ENCODE peak calls at places on chromosome 16, in eight cellular contexts. One of them, this sample, is unnamed.

GRCh38 chr16:67431077-67431804 is at the start of gene HSD11B2:
- DNase-seq in mesendoderm: peak
- DNase-seq in AG04450: no peak
- DNase-seq in IMR-90: peak
- DNase-seq in iPS DF 6.9: no peak
- DNase-seq in ascending aorta: no peak
- DNase-seq in K562: peak
- DNase-seq in cardiac muscle cell: peak
- DNase-seq in this sample: no peak

GRCh38 chr16:77297996-77298637 is 98.9 kb downstream of the SYCE1L start:
- DNase-seq in IMR-90: no peak
- DNase-seq in iPS DF 6.9: no peak
- DNase-seq in K562: no peak
- DNase-seq in ascending aorta: no peak
- DNase-seq in cardiac muscle cell: peak
- DNase-seq in AG04450: no peak
- DNase-seq in mesendoderm: no peak
- DNase-seq in this sample: no peak

GRCh38 chr16:15648135-15648730 is 1.8 kb upstream of the NDE1 start:
- DNase-seq in ascending aorta: no peak
- DNase-seq in mesendoderm: no peak
- DNase-seq in AG04450: no peak
- DNase-seq in IMR-90: no peak
- DNase-seq in cardiac muscle cell: no peak
- DNase-seq in K562: no peak
- DNase-seq in iPS DF 6.9: no peak
- DNase-seq in this sample: no peak

GRCh38 chr16:66240565-66240964 is 125.9 kb upstream of the CDH5 start:
- DNase-seq in K562: no peak
- DNase-seq in iPS DF 6.9: no peak
- DNase-seq in cardiac muscle cell: no peak
- DNase-seq in ascending aorta: no peak
- DNase-seq in mesendoderm: no peak
- DNase-seq in IMR-90: no peak
- DNase-seq in AG04450: no peak
- DNase-seq in this sample: no peak

GRCh38 chr16:27326738-27327585 is 13.2 kb downstream of the IL4R start:
- DNase-seq in mesendoderm: peak
- DNase-seq in AG04450: peak
- DNase-seq in IMR-90: peak
- DNase-seq in iPS DF 6.9: peak
- DNase-seq in cardiac muscle cell: peak
- DNase-seq in K562: no peak
- DNase-seq in ascending aorta: peak
- DNase-seq in this sample: peak

GRCh38 chr16:10983175-10983558 is 38.8 kb downstream of the CLEC16A start:
- DNase-seq in iPS DF 6.9: no peak
- DNase-seq in mesendoderm: no peak
- DNase-seq in AG04450: no peak
- DNase-seq in ascending aorta: no peak
- DNase-seq in IMR-90: no peak
- DNase-seq in K562: no peak
- DNase-seq in cardiac muscle cell: no peak
- DNase-seq in this sample: no peak

GRCh38 chr16:17578921-17579876 is 108.4 kb upstream of the XYLT1 start:
- DNase-seq in mesendoderm: peak
- DNase-seq in IMR-90: peak
- DNase-seq in ascending aorta: peak
- DNase-seq in cardiac muscle cell: peak
- DNase-seq in AG04450: peak
- DNase-seq in iPS DF 6.9: peak
- DNase-seq in K562: peak
- DNase-seq in this sample: peak

GRCh38 chr16:89448656-89449055 is 41.7 kb downstream of the ANKRD11 start:
- DNase-seq in K562: no peak
- DNase-seq in mesendoderm: no peak
- DNase-seq in AG04450: no peak
- DNase-seq in ascending aorta: no peak
- DNase-seq in cardiac muscle cell: no peak
- DNase-seq in IMR-90: no peak
- DNase-seq in iPS DF 6.9: no peak
- DNase-seq in this sample: no peak

GRCh38 chr16:13957197-13958078 is 37.5 kb downstream of the ERCC4 start:
- DNase-seq in AG04450: peak
- DNase-seq in cardiac muscle cell: peak
- DNase-seq in K562: peak
- DNase-seq in IMR-90: peak
- DNase-seq in iPS DF 6.9: no peak
- DNase-seq in mesendoderm: peak
- DNase-seq in ascending aorta: peak
- DNase-seq in this sample: no peak

GRCh38 chr16:65621640-65622039 is 499.8 kb upstream of the CDH11 start:
- DNase-seq in IMR-90: no peak
- DNase-seq in iPS DF 6.9: no peak
- DNase-seq in mesendoderm: no peak
- DNase-seq in AG04450: no peak
- DNase-seq in K562: no peak
- DNase-seq in cardiac muscle cell: peak
- DNase-seq in ascending aorta: no peak
- DNase-seq in this sample: no peak

GRCh38 chr16:89918453-89919347 is at the start of gene MC1R:
- DNase-seq in AG04450: no peak
- DNase-seq in IMR-90: peak
- DNase-seq in K562: peak
- DNase-seq in mesendoderm: peak
- DNase-seq in cardiac muscle cell: peak
- DNase-seq in ascending aorta: no peak
- DNase-seq in iPS DF 6.9: no peak
- DNase-seq in this sample: no peak

GRCh38 chr16:66662445-66663194 is 33.9 kb downstream of the CMTM4 start:
- DNase-seq in K562: peak
- DNase-seq in AG04450: no peak
- DNase-seq in mesendoderm: peak
- DNase-seq in IMR-90: peak
- DNase-seq in iPS DF 6.9: no peak
- DNase-seq in cardiac muscle cell: peak
- DNase-seq in ascending aorta: no peak
- DNase-seq in this sample: no peak

GRCh38 chr16:49183911-49184310 is 97.7 kb downstream of the CBLN1 start:
- DNase-seq in cardiac muscle cell: no peak
- DNase-seq in mesendoderm: peak
- DNase-seq in AG04450: no peak
- DNase-seq in K562: peak
- DNase-seq in IMR-90: no peak
- DNase-seq in iPS DF 6.9: peak
- DNase-seq in ascending aorta: no peak
- DNase-seq in this sample: no peak

GRCh38 chr16:4412159-4412558 is 4.2 kb downstream of the CORO7 start:
- DNase-seq in IMR-90: no peak
- DNase-seq in mesendoderm: no peak
- DNase-seq in AG04450: no peak
- DNase-seq in cardiac muscle cell: no peak
- DNase-seq in iPS DF 6.9: no peak
- DNase-seq in ascending aorta: no peak
- DNase-seq in K562: no peak
- DNase-seq in this sample: no peak

GRCh38 chr16:4412854-4413253 is 3.5 kb downstream of the CORO7 start:
- DNase-seq in IMR-90: no peak
- DNase-seq in ascending aorta: no peak
- DNase-seq in AG04450: no peak
- DNase-seq in mesendoderm: no peak
- DNase-seq in K562: no peak
- DNase-seq in cardiac muscle cell: no peak
- DNase-seq in iPS DF 6.9: no peak
- DNase-seq in this sample: no peak

GRCh38 chr16:4410335-4411075 is 5.9 kb downstream of the CORO7 start:
- DNase-seq in K562: no peak
- DNase-seq in ascending aorta: no peak
- DNase-seq in mesendoderm: no peak
- DNase-seq in IMR-90: peak
- DNase-seq in cardiac muscle cell: peak
- DNase-seq in AG04450: peak
- DNase-seq in iPS DF 6.9: no peak
- DNase-seq in this sample: no peak

GRCh38 chr16:4409081-4409932 is 7.1 kb downstream of the CORO7 start:
- DNase-seq in K562: no peak
- DNase-seq in IMR-90: no peak
- DNase-seq in AG04450: no peak
- DNase-seq in ascending aorta: no peak
- DNase-seq in cardiac muscle cell: no peak
- DNase-seq in iPS DF 6.9: no peak
- DNase-seq in mesendoderm: no peak
- DNase-seq in this sample: no peak

DNA sequence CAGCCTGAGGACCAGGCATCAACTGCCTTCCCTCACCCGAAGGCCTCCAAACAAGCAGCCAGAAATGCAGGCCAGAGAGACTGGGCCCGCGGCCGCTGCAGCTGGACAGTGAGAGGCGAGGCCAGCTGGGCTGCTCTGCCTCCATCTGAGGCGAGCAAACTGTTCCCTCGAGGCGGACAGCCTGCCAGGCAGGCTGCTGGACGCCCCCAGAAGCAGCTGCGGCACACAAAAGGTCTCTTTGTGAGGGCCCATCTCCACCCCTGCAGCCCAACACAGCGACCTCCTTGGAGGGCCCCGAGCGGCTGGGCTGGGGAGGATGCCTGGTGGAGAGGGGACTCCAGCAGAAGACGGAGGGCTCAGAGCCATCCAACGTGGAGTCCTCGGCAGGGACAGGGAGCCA is 4.7 kb downstream of the CORO7 start:
- DNase-seq in mesendoderm: no peak
- DNase-seq in iPS DF 6.9: no peak
- DNase-seq in cardiac muscle cell: peak
- DNase-seq in K562: no peak
- DNase-seq in AG04450: no peak
- DNase-seq in ascending aorta: no peak
- DNase-seq in IMR-90: peak
- DNase-seq in this sample: no peak
- H3K27ac ChIP-seq in mesendoderm: no peak
- H3K27ac ChIP-seq in iPS DF 6.9: no peak
- H3K27ac ChIP-seq in cardiac muscle cell: no peak
- H3K27ac ChIP-seq in K562: no peak
- H3K27ac ChIP-seq in AG04450: peak
- H3K27ac ChIP-seq in ascending aorta: no peak
- H3K27ac ChIP-seq in IMR-90: peak
- H3K27ac ChIP-seq in this sample: no peak

DNA sequence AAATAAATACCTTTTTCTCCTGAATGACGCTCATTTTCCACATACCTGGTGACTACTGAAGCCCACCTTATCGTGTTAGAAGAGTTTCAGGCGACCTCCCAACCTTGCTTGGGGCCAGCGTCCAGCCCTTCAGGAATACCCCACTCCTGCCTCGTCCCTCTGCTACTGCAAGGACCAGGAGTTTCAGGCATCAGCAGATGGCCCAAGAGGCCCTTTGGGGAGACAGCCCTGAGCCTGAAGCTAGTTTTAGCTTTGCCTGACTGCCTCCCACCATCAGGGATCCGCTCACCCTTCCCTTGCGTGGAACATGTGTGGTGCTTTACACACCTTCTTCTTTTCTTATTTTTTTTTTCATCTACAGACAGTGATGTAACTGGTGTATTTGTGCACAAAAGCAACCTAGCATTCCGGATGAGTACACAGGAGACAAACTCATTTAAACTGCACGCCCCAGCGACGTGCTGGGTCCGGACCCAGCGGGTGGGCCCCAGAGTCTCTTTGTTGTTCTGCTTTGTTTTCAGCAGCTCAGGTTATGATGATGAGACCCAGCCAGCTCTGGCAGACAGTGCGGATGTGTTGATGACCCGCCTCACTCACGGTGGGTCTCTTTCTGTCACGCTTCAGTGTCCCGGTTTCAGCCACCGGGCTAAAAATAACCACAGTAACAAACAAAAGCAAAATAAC is 242.4 kb downstream of the C16orf95 start:
- DNase-seq in cardiac muscle cell: no peak
- DNase-seq in ascending aorta: no peak
- DNase-seq in K562: no peak
- DNase-seq in mesendoderm: no peak
- DNase-seq in IMR-90: no peak
- DNase-seq in iPS DF 6.9: no peak
- DNase-seq in AG04450: no peak
- DNase-seq in this sample: no peak
- H3K27ac ChIP-seq in cardiac muscle cell: no peak
- H3K27ac ChIP-seq in ascending aorta: no peak
- H3K27ac ChIP-seq in K562: no peak
- H3K27ac ChIP-seq in mesendoderm: no peak
- H3K27ac ChIP-seq in IMR-90: no peak
- H3K27ac ChIP-seq in iPS DF 6.9: no peak
- H3K27ac ChIP-seq in AG04450: no peak
- H3K27ac ChIP-seq in this sample: no peak

GRCh38 chr16:61210039-61210438 is 826.2 kb downstream of the CDH8 start:
- DNase-seq in IMR-90: no peak
- DNase-seq in ascending aorta: no peak
- DNase-seq in K562: no peak
- DNase-seq in mesendoderm: no peak
- DNase-seq in AG04450: no peak
- DNase-seq in cardiac muscle cell: no peak
- DNase-seq in iPS DF 6.9: no peak
- DNase-seq in this sample: no peak

DNA sequence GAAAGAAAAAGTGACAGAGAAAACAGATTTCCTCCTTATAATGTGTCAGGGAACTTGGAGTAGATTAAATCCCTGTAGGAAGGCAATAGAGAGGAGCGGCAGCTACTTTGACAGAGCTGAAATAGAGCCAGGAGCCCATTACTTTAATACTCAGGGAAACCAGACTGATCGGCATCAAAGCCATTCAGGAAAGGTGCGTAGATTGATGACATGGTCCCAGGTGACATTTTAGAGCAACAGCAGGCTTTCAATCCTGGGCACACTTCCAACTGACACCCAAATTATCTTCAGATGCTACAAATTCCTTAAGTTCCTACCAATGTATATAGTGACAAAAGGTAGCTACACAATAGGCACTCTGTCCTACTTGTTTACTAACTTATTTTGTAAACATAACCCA is 821.5 kb downstream of the CDH8 start:
- DNase-seq in IMR-90: no peak
- DNase-seq in iPS DF 6.9: no peak
- DNase-seq in cardiac muscle cell: no peak
- DNase-seq in mesendoderm: no peak
- DNase-seq in K562: no peak
- DNase-seq in ascending aorta: no peak
- DNase-seq in AG04450: no peak
- DNase-seq in this sample: no peak
- H3K27ac ChIP-seq in IMR-90: no peak
- H3K27ac ChIP-seq in iPS DF 6.9: no peak
- H3K27ac ChIP-seq in cardiac muscle cell: no peak
- H3K27ac ChIP-seq in mesendoderm: no peak
- H3K27ac ChIP-seq in K562: no peak
- H3K27ac ChIP-seq in ascending aorta: no peak
- H3K27ac ChIP-seq in AG04450: no peak
- H3K27ac ChIP-seq in this sample: no peak

DNA sequence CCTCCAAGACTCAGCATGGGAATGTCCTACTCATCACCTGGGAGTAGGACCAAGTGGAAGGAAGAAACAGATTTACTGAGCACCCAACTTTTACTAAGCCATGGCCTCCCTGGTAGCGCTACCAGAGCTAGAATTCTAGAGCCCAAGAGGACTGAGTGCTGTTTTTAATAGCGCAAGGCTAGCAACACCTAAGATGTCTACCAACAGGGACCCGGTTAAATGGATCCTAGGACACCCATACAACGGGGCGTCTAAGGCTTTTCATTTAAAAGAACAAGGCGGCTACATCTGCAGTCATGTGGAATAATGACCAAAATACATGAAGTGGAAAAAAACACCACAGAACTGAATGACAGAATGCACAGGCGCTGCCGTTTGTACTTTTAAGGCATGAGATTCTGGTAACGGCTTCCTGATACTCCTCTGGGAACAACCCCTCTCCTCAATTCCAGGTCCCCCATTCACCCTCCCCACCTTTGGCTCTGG is 5.1 kb downstream of the GGA2 start:
- DNase-seq in mesendoderm: no peak
- DNase-seq in ascending aorta: no peak
- DNase-seq in K562: no peak
- DNase-seq in cardiac muscle cell: no peak
- DNase-seq in iPS DF 6.9: no peak
- DNase-seq in AG04450: no peak
- DNase-seq in IMR-90: no peak
- DNase-seq in this sample: no peak
- H3K27ac ChIP-seq in mesendoderm: peak
- H3K27ac ChIP-seq in ascending aorta: peak
- H3K27ac ChIP-seq in K562: peak
- H3K27ac ChIP-seq in cardiac muscle cell: peak
- H3K27ac ChIP-seq in iPS DF 6.9: no peak
- H3K27ac ChIP-seq in AG04450: no peak
- H3K27ac ChIP-seq in IMR-90: no peak
- H3K27ac ChIP-seq in this sample: peak